ENCODE peak calls at places on chromosomes 7 and 10, in ten cellular contexts. One of them, this sample, is unnamed.
A peak's percentile ranks its signal among the peaks of the same experiment; 100 is the strongest.

GRCh38 chr7:113331155-113331898 is 213.0 kb upstream of the SMIM30 start:
- DNase-seq in brain microvascular endothelial cell: no peak
- DNase-seq in mesendoderm: peak; percentile 73
- DNase-seq in NCI-H748 treated with DMSO at 0.1 percent for 48 hours: no peak
- DNase-seq in central memory CD4-positive, alpha-beta T cell: no peak
- DNase-seq in AG04450: no peak
- DNase-seq in stimulated activated CD4-positive, alpha-beta T cell treated with anti-CD3 and anti-CD28 coated beads, Interleukin-15, amount 100 ng/mL, for 24 hours: no peak
- DNase-seq in T-helper 1 cell: no peak
- DNase-seq in T-helper 17 cell: no peak
- DNase-seq in PC-3: no peak
- DNase-seq in this sample: no peak

GRCh38 chr7:30843741-30844482 is 67.7 kb upstream of the AQP1 start:
- DNase-seq in PC-3: no peak
- DNase-seq in NCI-H748 treated with DMSO at 0.1 percent for 48 hours: no peak
- DNase-seq in central memory CD4-positive, alpha-beta T cell: no peak
- DNase-seq in T-helper 17 cell: no peak
- DNase-seq in AG04450: no peak
- DNase-seq in stimulated activated CD4-positive, alpha-beta T cell treated with anti-CD3 and anti-CD28 coated beads, Interleukin-15, amount 100 ng/mL, for 24 hours: no peak
- DNase-seq in T-helper 1 cell: no peak
- DNase-seq in brain microvascular endothelial cell: no peak
- DNase-seq in mesendoderm: no peak
- DNase-seq in this sample: no peak

GRCh38 chr10:64011871-64012714 is 490.9 kb downstream of the REEP3 start:
- DNase-seq in stimulated activated CD4-positive, alpha-beta T cell treated with anti-CD3 and anti-CD28 coated beads, Interleukin-15, amount 100 ng/mL, for 24 hours: no peak
- DNase-seq in AG04450: no peak
- DNase-seq in mesendoderm: no peak
- DNase-seq in NCI-H748 treated with DMSO at 0.1 percent for 48 hours: no peak
- DNase-seq in brain microvascular endothelial cell: no peak
- DNase-seq in T-helper 1 cell: no peak
- DNase-seq in PC-3: no peak
- DNase-seq in central memory CD4-positive, alpha-beta T cell: no peak
- DNase-seq in T-helper 17 cell: no peak
- DNase-seq in this sample: no peak

GRCh38 chr10:130190065-130190736 is 54.0 kb downstream of the GLRX3 start:
- DNase-seq in brain microvascular endothelial cell: peak; percentile 69
- DNase-seq in central memory CD4-positive, alpha-beta T cell: peak; percentile 82
- DNase-seq in T-helper 1 cell: peak; percentile 80
- DNase-seq in stimulated activated CD4-positive, alpha-beta T cell treated with anti-CD3 and anti-CD28 coated beads, Interleukin-15, amount 100 ng/mL, for 24 hours: peak; percentile 91
- DNase-seq in mesendoderm: peak; percentile 94
- DNase-seq in AG04450: peak; percentile 51
- DNase-seq in PC-3: peak; percentile 83
- DNase-seq in NCI-H748 treated with DMSO at 0.1 percent for 48 hours: peak; percentile 60
- DNase-seq in T-helper 17 cell: peak; percentile 95
- DNase-seq in this sample: peak; percentile 93

GRCh38 chr10:88158506-88159123 is 295.2 kb downstream of the PTEN start:
- DNase-seq in stimulated activated CD4-positive, alpha-beta T cell treated with anti-CD3 and anti-CD28 coated beads, Interleukin-15, amount 100 ng/mL, for 24 hours: no peak
- DNase-seq in PC-3: no peak
- DNase-seq in T-helper 17 cell: no peak
- DNase-seq in NCI-H748 treated with DMSO at 0.1 percent for 48 hours: no peak
- DNase-seq in mesendoderm: no peak
- DNase-seq in T-helper 1 cell: no peak
- DNase-seq in central memory CD4-positive, alpha-beta T cell: no peak
- DNase-seq in AG04450: no peak
- DNase-seq in brain microvascular endothelial cell: no peak
- DNase-seq in this sample: no peak

GRCh38 chr7:49791089-49791741 is 17.8 kb downstream of the VWC2 start:
- DNase-seq in central memory CD4-positive, alpha-beta T cell: no peak
- DNase-seq in T-helper 1 cell: peak; percentile 3
- DNase-seq in brain microvascular endothelial cell: no peak
- DNase-seq in stimulated activated CD4-positive, alpha-beta T cell treated with anti-CD3 and anti-CD28 coated beads, Interleukin-15, amount 100 ng/mL, for 24 hours: no peak
- DNase-seq in T-helper 17 cell: no peak
- DNase-seq in NCI-H748 treated with DMSO at 0.1 percent for 48 hours: peak; percentile 33
- DNase-seq in AG04450: no peak
- DNase-seq in PC-3: peak; percentile 58
- DNase-seq in mesendoderm: peak; percentile 90
- DNase-seq in this sample: no peak

GRCh38 chr10:4343091-4343490 is 482.9 kb upstream of the AKR1E2 start:
- DNase-seq in central memory CD4-positive, alpha-beta T cell: no peak
- DNase-seq in NCI-H748 treated with DMSO at 0.1 percent for 48 hours: no peak
- DNase-seq in T-helper 17 cell: no peak
- DNase-seq in PC-3: no peak
- DNase-seq in T-helper 1 cell: no peak
- DNase-seq in AG04450: no peak
- DNase-seq in brain microvascular endothelial cell: no peak
- DNase-seq in mesendoderm: no peak
- DNase-seq in stimulated activated CD4-positive, alpha-beta T cell treated with anti-CD3 and anti-CD28 coated beads, Interleukin-15, amount 100 ng/mL, for 24 hours: no peak
- DNase-seq in this sample: no peak

GRCh38 chr7:134703781-134704180 is 57.1 kb downstream of the BPGM start:
- DNase-seq in PC-3: no peak
- DNase-seq in central memory CD4-positive, alpha-beta T cell: no peak
- DNase-seq in T-helper 17 cell: no peak
- DNase-seq in NCI-H748 treated with DMSO at 0.1 percent for 48 hours: no peak
- DNase-seq in brain microvascular endothelial cell: peak; percentile 86
- DNase-seq in stimulated activated CD4-positive, alpha-beta T cell treated with anti-CD3 and anti-CD28 coated beads, Interleukin-15, amount 100 ng/mL, for 24 hours: no peak
- DNase-seq in AG04450: no peak
- DNase-seq in mesendoderm: peak; percentile 56
- DNase-seq in T-helper 1 cell: no peak
- DNase-seq in this sample: no peak

GRCh38 chr10:22652988-22653431 is 61.4 kb downstream of the PIP4K2A start:
- DNase-seq in central memory CD4-positive, alpha-beta T cell: peak; percentile 36
- DNase-seq in brain microvascular endothelial cell: no peak
- DNase-seq in stimulated activated CD4-positive, alpha-beta T cell treated with anti-CD3 and anti-CD28 coated beads, Interleukin-15, amount 100 ng/mL, for 24 hours: peak; percentile 64
- DNase-seq in T-helper 1 cell: peak; percentile 63
- DNase-seq in PC-3: peak; percentile 34
- DNase-seq in NCI-H748 treated with DMSO at 0.1 percent for 48 hours: no peak
- DNase-seq in mesendoderm: no peak
- DNase-seq in AG04450: no peak
- DNase-seq in T-helper 17 cell: no peak
- DNase-seq in this sample: no peak

GRCh38 chr10:34996843-34997242 is 93.3 kb downstream of the CUL2 start:
- DNase-seq in PC-3: no peak
- DNase-seq in brain microvascular endothelial cell: peak; percentile 57
- DNase-seq in mesendoderm: no peak
- DNase-seq in stimulated activated CD4-positive, alpha-beta T cell treated with anti-CD3 and anti-CD28 coated beads, Interleukin-15, amount 100 ng/mL, for 24 hours: no peak
- DNase-seq in T-helper 17 cell: no peak
- DNase-seq in T-helper 1 cell: no peak
- DNase-seq in AG04450: no peak
- DNase-seq in NCI-H748 treated with DMSO at 0.1 percent for 48 hours: no peak
- DNase-seq in central memory CD4-positive, alpha-beta T cell: no peak
- DNase-seq in this sample: no peak

GRCh38 chr10:111277685-111278084 is 200.9 kb downstream of the ADRA2A start:
- DNase-seq in central memory CD4-positive, alpha-beta T cell: no peak
- DNase-seq in NCI-H748 treated with DMSO at 0.1 percent for 48 hours: no peak
- DNase-seq in T-helper 1 cell: no peak
- DNase-seq in AG04450: no peak
- DNase-seq in stimulated activated CD4-positive, alpha-beta T cell treated with anti-CD3 and anti-CD28 coated beads, Interleukin-15, amount 100 ng/mL, for 24 hours: no peak
- DNase-seq in T-helper 17 cell: no peak
- DNase-seq in brain microvascular endothelial cell: no peak
- DNase-seq in PC-3: no peak
- DNase-seq in mesendoderm: no peak
- DNase-seq in this sample: no peak

GRCh38 chr10:2871673-2872219 is 195.6 kb upstream of the PFKP start:
- DNase-seq in mesendoderm: no peak
- DNase-seq in T-helper 17 cell: no peak
- DNase-seq in NCI-H748 treated with DMSO at 0.1 percent for 48 hours: no peak
- DNase-seq in central memory CD4-positive, alpha-beta T cell: no peak
- DNase-seq in stimulated activated CD4-positive, alpha-beta T cell treated with anti-CD3 and anti-CD28 coated beads, Interleukin-15, amount 100 ng/mL, for 24 hours: no peak
- DNase-seq in AG04450: no peak
- DNase-seq in T-helper 1 cell: no peak
- DNase-seq in brain microvascular endothelial cell: no peak
- DNase-seq in PC-3: no peak
- DNase-seq in this sample: no peak

GRCh38 chr10:86090807-86091206 is 275.8 kb downstream of the GRID1 start:
- DNase-seq in central memory CD4-positive, alpha-beta T cell: no peak
- DNase-seq in AG04450: no peak
- DNase-seq in T-helper 17 cell: no peak
- DNase-seq in stimulated activated CD4-positive, alpha-beta T cell treated with anti-CD3 and anti-CD28 coated beads, Interleukin-15, amount 100 ng/mL, for 24 hours: no peak
- DNase-seq in brain microvascular endothelial cell: no peak
- DNase-seq in NCI-H748 treated with DMSO at 0.1 percent for 48 hours: no peak
- DNase-seq in PC-3: no peak
- DNase-seq in mesendoderm: peak; percentile 4
- DNase-seq in T-helper 1 cell: no peak
- DNase-seq in this sample: no peak

GRCh38 chr7:136807598-136807997 is 60.9 kb upstream of the CHRM2 start:
- DNase-seq in brain microvascular endothelial cell: no peak
- DNase-seq in T-helper 17 cell: no peak
- DNase-seq in stimulated activated CD4-positive, alpha-beta T cell treated with anti-CD3 and anti-CD28 coated beads, Interleukin-15, amount 100 ng/mL, for 24 hours: no peak
- DNase-seq in PC-3: no peak
- DNase-seq in central memory CD4-positive, alpha-beta T cell: no peak
- DNase-seq in mesendoderm: peak; percentile 48
- DNase-seq in NCI-H748 treated with DMSO at 0.1 percent for 48 hours: no peak
- DNase-seq in T-helper 1 cell: no peak
- DNase-seq in AG04450: no peak
- DNase-seq in this sample: no peak

GRCh38 chr7:155869784-155870076 is 57.5 kb upstream of the SHH start:
- DNase-seq in central memory CD4-positive, alpha-beta T cell: no peak
- DNase-seq in PC-3: no peak
- DNase-seq in NCI-H748 treated with DMSO at 0.1 percent for 48 hours: no peak
- DNase-seq in T-helper 1 cell: no peak
- DNase-seq in stimulated activated CD4-positive, alpha-beta T cell treated with anti-CD3 and anti-CD28 coated beads, Interleukin-15, amount 100 ng/mL, for 24 hours: no peak
- DNase-seq in T-helper 17 cell: no peak
- DNase-seq in brain microvascular endothelial cell: no peak
- DNase-seq in AG04450: no peak
- DNase-seq in mesendoderm: no peak
- DNase-seq in this sample: no peak

This sample was measured in 8988T.